ENCODE peak calls at places on chromosome 3, in five cellular contexts. One of them, this sample, is unnamed.

GRCh38 chr3:99945328-99945995 is 127.8 kb downstream of the CMSS1 start:
- DNase-seq in NCI-H345: peak
- DNase-seq in fibroblast of pulmonary artery: no peak
- DNase-seq in H7: no peak
- DNase-seq in activated gamma-delta T cell treated with anti-CD3 and anti-CD28 coated beads, Interleukin-2, amount 50 U/mL, for 16 hours: no peak
- DNase-seq in this sample: no peak

GRCh38 chr3:31232049-31233040 is 300.4 kb upstream of the STT3B start:
- DNase-seq in NCI-H345: no peak
- DNase-seq in fibroblast of pulmonary artery: peak
- DNase-seq in H7: peak
- DNase-seq in activated gamma-delta T cell treated with anti-CD3 and anti-CD28 coated beads, Interleukin-2, amount 50 U/mL, for 16 hours: no peak
- DNase-seq in this sample: no peak

GRCh38 chr3:25348996-25349576 is 79.0 kb upstream of the RARB start:
- DNase-seq in NCI-H345: no peak
- DNase-seq in fibroblast of pulmonary artery: no peak
- DNase-seq in H7: no peak
- DNase-seq in activated gamma-delta T cell treated with anti-CD3 and anti-CD28 coated beads, Interleukin-2, amount 50 U/mL, for 16 hours: no peak
- DNase-seq in this sample: no peak

GRCh38 chr3:58256511-58256910 is 18.9 kb downstream of the ABHD6 start:
- DNase-seq in NCI-H345: no peak
- DNase-seq in fibroblast of pulmonary artery: no peak
- DNase-seq in H7: no peak
- DNase-seq in activated gamma-delta T cell treated with anti-CD3 and anti-CD28 coated beads, Interleukin-2, amount 50 U/mL, for 16 hours: no peak
- DNase-seq in this sample: no peak

GRCh38 chr3:48595075-48595525 is at the start of gene COL7A1:
- DNase-seq in NCI-H345: no peak
- DNase-seq in fibroblast of pulmonary artery: no peak
- DNase-seq in H7: no peak
- DNase-seq in activated gamma-delta T cell treated with anti-CD3 and anti-CD28 coated beads, Interleukin-2, amount 50 U/mL, for 16 hours: no peak
- DNase-seq in this sample: no peak

GRCh38 chr3:157107644-157108133 is 52.3 kb downstream of the CCNL1 start:
- DNase-seq in NCI-H345: no peak
- DNase-seq in fibroblast of pulmonary artery: no peak
- DNase-seq in H7: no peak
- DNase-seq in activated gamma-delta T cell treated with anti-CD3 and anti-CD28 coated beads, Interleukin-2, amount 50 U/mL, for 16 hours: no peak
- DNase-seq in this sample: peak

GRCh38 chr3:56988874-56989433 is 71.5 kb upstream of the SPATA12 start:
- DNase-seq in NCI-H345: peak
- DNase-seq in fibroblast of pulmonary artery: peak
- DNase-seq in H7: peak
- DNase-seq in activated gamma-delta T cell treated with anti-CD3 and anti-CD28 coated beads, Interleukin-2, amount 50 U/mL, for 16 hours: peak
- DNase-seq in this sample: peak

GRCh38 chr3:65093641-65094040 is 405.8 kb upstream of the ADAMTS9 start:
- DNase-seq in NCI-H345: no peak
- DNase-seq in fibroblast of pulmonary artery: no peak
- DNase-seq in H7: no peak
- DNase-seq in activated gamma-delta T cell treated with anti-CD3 and anti-CD28 coated beads, Interleukin-2, amount 50 U/mL, for 16 hours: no peak
- DNase-seq in this sample: no peak

GRCh38 chr3:74344865-74345264 is 269.6 kb downstream of the CNTN3 start:
- DNase-seq in NCI-H345: no peak
- DNase-seq in fibroblast of pulmonary artery: no peak
- DNase-seq in H7: no peak
- DNase-seq in activated gamma-delta T cell treated with anti-CD3 and anti-CD28 coated beads, Interleukin-2, amount 50 U/mL, for 16 hours: no peak
- DNase-seq in this sample: no peak

GRCh38 chr3:152050782-152051405 is 177.5 kb downstream of the SUCNR1 start:
- DNase-seq in NCI-H345: no peak
- DNase-seq in fibroblast of pulmonary artery: peak
- DNase-seq in H7: no peak
- DNase-seq in activated gamma-delta T cell treated with anti-CD3 and anti-CD28 coated beads, Interleukin-2, amount 50 U/mL, for 16 hours: no peak
- DNase-seq in this sample: no peak

GRCh38 chr3:46922871-46923558 is 45.5 kb downstream of the PTH1R start:
- DNase-seq in NCI-H345: no peak
- DNase-seq in fibroblast of pulmonary artery: no peak
- DNase-seq in H7: no peak
- DNase-seq in activated gamma-delta T cell treated with anti-CD3 and anti-CD28 coated beads, Interleukin-2, amount 50 U/mL, for 16 hours: no peak
- DNase-seq in this sample: no peak

GRCh38 chr3:97235611-97236315 is 421.4 kb downstream of the EPHA6 start:
- DNase-seq in NCI-H345: no peak
- DNase-seq in fibroblast of pulmonary artery: no peak
- DNase-seq in H7: no peak
- DNase-seq in activated gamma-delta T cell treated with anti-CD3 and anti-CD28 coated beads, Interleukin-2, amount 50 U/mL, for 16 hours: no peak
- DNase-seq in this sample: no peak

GRCh38 chr3:153290278-153291015 is 128.4 kb downstream of the RAP2B start:
- DNase-seq in NCI-H345: no peak
- DNase-seq in fibroblast of pulmonary artery: no peak
- DNase-seq in H7: no peak
- DNase-seq in activated gamma-delta T cell treated with anti-CD3 and anti-CD28 coated beads, Interleukin-2, amount 50 U/mL, for 16 hours: no peak
- DNase-seq in this sample: peak

GRCh38 chr3:124161453-124161852 is 169.5 kb upstream of the ROPN1 start:
- DNase-seq in NCI-H345: no peak
- DNase-seq in fibroblast of pulmonary artery: no peak
- DNase-seq in H7: no peak
- DNase-seq in activated gamma-delta T cell treated with anti-CD3 and anti-CD28 coated beads, Interleukin-2, amount 50 U/mL, for 16 hours: no peak
- DNase-seq in this sample: no peak

GRCh38 chr3:22982981-22983582 is 220.0 kb upstream of the UBE2E2 start:
- DNase-seq in NCI-H345: no peak
- DNase-seq in fibroblast of pulmonary artery: peak
- DNase-seq in H7: no peak
- DNase-seq in activated gamma-delta T cell treated with anti-CD3 and anti-CD28 coated beads, Interleukin-2, amount 50 U/mL, for 16 hours: no peak
- DNase-seq in this sample: peak

This sample was measured in mesendoderm.